ENCODE peak calls at places on chromosomes 1 and 21, in six cellular contexts. One of them, this sample, is unnamed. For H3K4me1, the result is how much of the 10 kb centered on the place peaks cover.

GRCh38 chr1:15249032-15249601 is 2.1 kb downstream of the FHAD1 start:
- DNase-seq in IMR-90: peak
- DNase-seq in thoracic aorta: no peak
- DNase-seq in mucosa of descending colon: no peak
- DNase-seq in body of pancreas: no peak
- DNase-seq in stomach: no peak
- DNase-seq in this sample: no peak

GRCh38 chr21:39441502-39442475 is 3.8 kb downstream of the LCA5L start:
- DNase-seq in mucosa of descending colon: peak
- DNase-seq in body of pancreas: peak
- DNase-seq in stomach: no peak
- DNase-seq in IMR-90: peak
- DNase-seq in thoracic aorta: no peak
- DNase-seq in this sample: peak

GRCh38 chr21:27157097-27157496 is 190.2 kb upstream of the ADAMTS5 start:
- DNase-seq in IMR-90: no peak
- DNase-seq in thoracic aorta: no peak
- DNase-seq in body of pancreas: no peak
- DNase-seq in stomach: no peak
- DNase-seq in mucosa of descending colon: no peak
- DNase-seq in this sample: no peak

GRCh38 chr1:171081220-171081993 is 9.3 kb upstream of the FMO3 start:
- DNase-seq in stomach: no peak
- DNase-seq in mucosa of descending colon: peak
- DNase-seq in thoracic aorta: no peak
- DNase-seq in IMR-90: peak
- DNase-seq in body of pancreas: no peak
- DNase-seq in this sample: peak

GRCh38 chr1:89274431-89274857 is 1.8 kb upstream of the GBP5 start:
- DNase-seq in body of pancreas: no peak
- DNase-seq in IMR-90: peak
- DNase-seq in mucosa of descending colon: no peak
- DNase-seq in thoracic aorta: no peak
- DNase-seq in stomach: no peak
- DNase-seq in this sample: no peak

GRCh38 chr1:114082047-114082630 is 71.5 kb downstream of the SYT6 start:
- DNase-seq in thoracic aorta: no peak
- DNase-seq in IMR-90: no peak
- DNase-seq in stomach: no peak
- DNase-seq in mucosa of descending colon: no peak
- DNase-seq in body of pancreas: no peak
- DNase-seq in this sample: no peak

GRCh38 chr21:31370893-31371652 is 27.0 kb upstream of the TIAM1 start:
- DNase-seq in thoracic aorta: no peak
- DNase-seq in stomach: no peak
- DNase-seq in mucosa of descending colon: no peak
- DNase-seq in body of pancreas: no peak
- DNase-seq in IMR-90: peak
- DNase-seq in this sample: peak

GRCh38 chr1:150579955-150580642 is 689 bp upstream of the MCL1 start:
- DNase-seq in body of pancreas: no peak
- DNase-seq in stomach: no peak
- DNase-seq in thoracic aorta: no peak
- DNase-seq in IMR-90: no peak
- DNase-seq in mucosa of descending colon: no peak
- DNase-seq in this sample: no peak

GRCh38 chr1:111484391-111484790 is 10.6 kb downstream of the C1orf162 start:
- DNase-seq in IMR-90: no peak
- DNase-seq in body of pancreas: no peak
- DNase-seq in stomach: no peak
- DNase-seq in mucosa of descending colon: no peak
- DNase-seq in thoracic aorta: no peak
- DNase-seq in this sample: no peak

GRCh38 chr1:13675222-13675621 is 24.8 kb upstream of the PRDM2 start:
- DNase-seq in stomach: no peak
- DNase-seq in thoracic aorta: no peak
- DNase-seq in body of pancreas: no peak
- DNase-seq in mucosa of descending colon: no peak
- DNase-seq in IMR-90: no peak
- DNase-seq in this sample: no peak

GRCh38 chr1:61299468-61299867 is 217.1 kb downstream of the NFIA start:
- DNase-seq in IMR-90: no peak
- DNase-seq in mucosa of descending colon: no peak
- DNase-seq in thoracic aorta: no peak
- DNase-seq in stomach: no peak
- DNase-seq in body of pancreas: no peak
- DNase-seq in this sample: peak

GRCh38 chr1:72357411-72357810 is 75.1 kb upstream of the NEGR1 start:
- DNase-seq in thoracic aorta: no peak
- DNase-seq in mucosa of descending colon: no peak
- DNase-seq in body of pancreas: no peak
- DNase-seq in stomach: no peak
- DNase-seq in IMR-90: peak
- DNase-seq in this sample: no peak

GRCh38 chr1:27555700-27556424 is 48.1 kb downstream of the AHDC1 start:
- DNase-seq in stomach: no peak
- DNase-seq in body of pancreas: no peak
- DNase-seq in IMR-90: no peak
- DNase-seq in thoracic aorta: no peak
- DNase-seq in mucosa of descending colon: no peak
- DNase-seq in this sample: peak

GRCh38 chr1:243411472-243411871 is 155.6 kb downstream of the SDCCAG8 start:
- DNase-seq in body of pancreas: no peak
- DNase-seq in stomach: no peak
- DNase-seq in thoracic aorta: no peak
- DNase-seq in IMR-90: no peak
- DNase-seq in mucosa of descending colon: no peak
- DNase-seq in this sample: no peak

GRCh38 chr21:34580181-34580700 is 34.7 kb downstream of the RCAN1 start:
- DNase-seq in mucosa of descending colon: peak
- DNase-seq in thoracic aorta: no peak
- DNase-seq in stomach: peak
- DNase-seq in IMR-90: no peak
- DNase-seq in body of pancreas: peak
- DNase-seq in this sample: peak

GRCh38 chr21:35882791-35883240 is 177.5 kb downstream of the SETD4 start:
- DNase-seq in stomach: no peak
- DNase-seq in body of pancreas: peak
- DNase-seq in IMR-90: peak
- DNase-seq in thoracic aorta: no peak
- DNase-seq in mucosa of descending colon: no peak
- DNase-seq in this sample: no peak

GRCh38 chr1:71770121-71770520 is 512.2 kb downstream of the NEGR1 start:
- DNase-seq in body of pancreas: no peak
- DNase-seq in stomach: no peak
- DNase-seq in thoracic aorta: no peak
- DNase-seq in IMR-90: peak
- DNase-seq in mucosa of descending colon: no peak
- DNase-seq in this sample: no peak

GRCh38 chr1:45009956-45010854 is 919 bp downstream of the HECTD3 start:
- DNase-seq in IMR-90: no peak
- DNase-seq in stomach: peak
- DNase-seq in body of pancreas: peak
- DNase-seq in thoracic aorta: no peak
- DNase-seq in mucosa of descending colon: peak
- DNase-seq in this sample: peak

GRCh38 chr1:229230136-229230892 is 40.6 kb upstream of the RAB4A start:
- DNase-seq in IMR-90: no peak
- DNase-seq in mucosa of descending colon: no peak
- DNase-seq in stomach: no peak
- DNase-seq in body of pancreas: peak
- DNase-seq in thoracic aorta: no peak
- DNase-seq in this sample: no peak

GRCh38 chr1:236516929-236517704 is 6.7 kb upstream of the LGALS8 start:
- DNase-seq in stomach: no peak
- DNase-seq in thoracic aorta: no peak
- DNase-seq in body of pancreas: no peak
- DNase-seq in mucosa of descending colon: no peak
- DNase-seq in IMR-90: peak
- DNase-seq in this sample: peak

GRCh38 chr21:43276811-43277210 is 108.0 kb downstream of the CRYAA start:
- DNase-seq in body of pancreas: no peak
- DNase-seq in IMR-90: no peak
- DNase-seq in stomach: no peak
- DNase-seq in mucosa of descending colon: no peak
- DNase-seq in thoracic aorta: no peak
- DNase-seq in this sample: no peak

GRCh38 chr1:171670739-171671138 is 18.3 kb upstream of the MYOC start:
- DNase-seq in mucosa of descending colon: no peak
- DNase-seq in IMR-90: no peak
- DNase-seq in stomach: no peak
- DNase-seq in body of pancreas: no peak
- DNase-seq in thoracic aorta: no peak
- DNase-seq in this sample: no peak

GRCh38 chr1:228493141-228494043 is 6.2 kb downstream of the RNF187 start:
- DNase-seq in mucosa of descending colon: no peak
- DNase-seq in thoracic aorta: no peak
- DNase-seq in stomach: no peak
- DNase-seq in body of pancreas: no peak
- DNase-seq in IMR-90: no peak
- DNase-seq in this sample: no peak

GRCh38 chr1:226617109-226617508 is 68.5 kb downstream of the STUM start:
- DNase-seq in stomach: no peak
- DNase-seq in IMR-90: no peak
- DNase-seq in mucosa of descending colon: no peak
- DNase-seq in thoracic aorta: no peak
- DNase-seq in body of pancreas: no peak
- DNase-seq in this sample: no peak

GRCh38 chr1:173295995-173296394 is 88.9 kb upstream of the TNFSF4 start:
- DNase-seq in mucosa of descending colon: no peak
- DNase-seq in body of pancreas: no peak
- DNase-seq in stomach: no peak
- DNase-seq in IMR-90: peak
- DNase-seq in thoracic aorta: no peak
- DNase-seq in this sample: no peak

GRCh38 chr1:96863449-96863848 is 141.9 kb downstream of the PTBP2 start:
- DNase-seq in stomach: no peak
- DNase-seq in IMR-90: no peak
- DNase-seq in mucosa of descending colon: no peak
- DNase-seq in thoracic aorta: no peak
- DNase-seq in body of pancreas: no peak
- DNase-seq in this sample: no peak

GRCh38 chr21:26982767-26983166 is 15.9 kb upstream of the ADAMTS5 start:
- DNase-seq in body of pancreas: peak
- DNase-seq in IMR-90: peak
- DNase-seq in mucosa of descending colon: no peak
- DNase-seq in thoracic aorta: no peak
- DNase-seq in stomach: no peak
- DNase-seq in this sample: no peak

GRCh38 chr1:17460265-17460664 is 20.8 kb upstream of the RCC2 start:
- DNase-seq in mucosa of descending colon: no peak
- DNase-seq in IMR-90: no peak
- DNase-seq in stomach: no peak
- DNase-seq in body of pancreas: no peak
- DNase-seq in thoracic aorta: no peak
- DNase-seq in this sample: no peak

GRCh38 chr1:17462677-17463076 is 23.2 kb upstream of the RCC2 start:
- DNase-seq in body of pancreas: no peak
- DNase-seq in thoracic aorta: no peak
- DNase-seq in IMR-90: no peak
- DNase-seq in stomach: no peak
- DNase-seq in mucosa of descending colon: no peak
- DNase-seq in this sample: no peak

GRCh38 chr1:17466359-17466758 is 26.9 kb upstream of the RCC2 start:
- DNase-seq in thoracic aorta: no peak
- DNase-seq in body of pancreas: no peak
- DNase-seq in mucosa of descending colon: no peak
- DNase-seq in IMR-90: no peak
- DNase-seq in stomach: no peak
- DNase-seq in this sample: no peak

GRCh38 chr1:17463991-17464390 is 24.5 kb upstream of the RCC2 start:
- DNase-seq in thoracic aorta: no peak
- DNase-seq in mucosa of descending colon: no peak
- DNase-seq in body of pancreas: no peak
- DNase-seq in IMR-90: no peak
- DNase-seq in stomach: no peak
- DNase-seq in this sample: no peak

GRCh38 chr1:17465186-17465585 is 25.7 kb upstream of the RCC2 start:
- DNase-seq in mucosa of descending colon: no peak
- DNase-seq in stomach: no peak
- DNase-seq in body of pancreas: no peak
- DNase-seq in thoracic aorta: no peak
- DNase-seq in IMR-90: no peak
- DNase-seq in this sample: no peak
- TF ChIP-seq CTCF in mucosa of descending colon: no peak
- TF ChIP-seq CTCF in stomach: no peak
- TF ChIP-seq CTCF in body of pancreas: no peak
- TF ChIP-seq CTCF in thoracic aorta: no peak
- TF ChIP-seq CTCF in IMR-90: no peak
- TF ChIP-seq CTCF in this sample: no peak

GRCh38 chr1:8666394-8667167 is 150.9 kb downstream of the RERE start:
- DNase-seq in mucosa of descending colon: no peak
- DNase-seq in stomach: no peak
- DNase-seq in body of pancreas: peak
- DNase-seq in IMR-90: peak
- DNase-seq in thoracic aorta: no peak
- DNase-seq in this sample: no peak
- H3K4me1 ChIP-seq in mucosa of descending colon: under half
- H3K4me1 ChIP-seq in stomach: half or more
- H3K4me1 ChIP-seq in body of pancreas: half or more
- H3K4me1 ChIP-seq in IMR-90: under half
- H3K4me1 ChIP-seq in thoracic aorta: under half
- H3K4me1 ChIP-seq in this sample: half or more

GRCh38 chr1:37487619-37487984 is 13.2 kb downstream of the ZC3H12A start:
- DNase-seq in mucosa of descending colon: no peak
- DNase-seq in IMR-90: no peak
- DNase-seq in body of pancreas: no peak
- DNase-seq in thoracic aorta: no peak
- DNase-seq in stomach: no peak
- DNase-seq in this sample: no peak
- TF ChIP-seq CTCF in mucosa of descending colon: no peak
- TF ChIP-seq CTCF in IMR-90: no peak
- TF ChIP-seq CTCF in body of pancreas: no peak
- TF ChIP-seq CTCF in thoracic aorta: peak
- TF ChIP-seq CTCF in stomach: no peak
- TF ChIP-seq CTCF in this sample: no peak

GRCh38 chr1:3121401-3122215 is 52.6 kb downstream of the PRDM16 start:
- DNase-seq in IMR-90: no peak
- DNase-seq in body of pancreas: no peak
- DNase-seq in stomach: no peak
- DNase-seq in thoracic aorta: no peak
- DNase-seq in mucosa of descending colon: no peak
- DNase-seq in this sample: no peak

GRCh38 chr1:3120994-3121393 is 52.0 kb downstream of the PRDM16 start:
- DNase-seq in stomach: no peak
- DNase-seq in body of pancreas: no peak
- DNase-seq in IMR-90: no peak
- DNase-seq in thoracic aorta: no peak
- DNase-seq in mucosa of descending colon: no peak
- DNase-seq in this sample: no peak

GRCh38 chr1:3124246-3124645 is 55.2 kb downstream of the PRDM16 start:
- DNase-seq in stomach: no peak
- DNase-seq in thoracic aorta: no peak
- DNase-seq in IMR-90: no peak
- DNase-seq in body of pancreas: no peak
- DNase-seq in mucosa of descending colon: no peak
- DNase-seq in this sample: no peak

GRCh38 chr1:3119748-3120524 is 50.9 kb downstream of the PRDM16 start:
- DNase-seq in thoracic aorta: no peak
- DNase-seq in IMR-90: no peak
- DNase-seq in body of pancreas: no peak
- DNase-seq in mucosa of descending colon: no peak
- DNase-seq in stomach: no peak
- DNase-seq in this sample: no peak

GRCh38 chr1:3122311-3122710 is 53.3 kb downstream of the PRDM16 start:
- DNase-seq in mucosa of descending colon: no peak
- DNase-seq in IMR-90: no peak
- DNase-seq in thoracic aorta: no peak
- DNase-seq in stomach: no peak
- DNase-seq in body of pancreas: no peak
- DNase-seq in this sample: no peak
- H3K4me1 ChIP-seq in mucosa of descending colon: under half
- H3K4me1 ChIP-seq in IMR-90: under half
- H3K4me1 ChIP-seq in thoracic aorta: half or more
- H3K4me1 ChIP-seq in stomach: half or more
- H3K4me1 ChIP-seq in body of pancreas: under half
- H3K4me1 ChIP-seq in this sample: under half